ENCODE peak calls at places on chromosome 20, in seven cellular contexts. X is T-helper 17 cell, G is naive B cell, Z is KBM-7, R is pancreas, N is HCT116, B is spleen. A is an unnamed sample.

GRCh38 chr20:63366658-63367360 is 5.7 kb upstream of the CHRNA4 start:
- DNase-seq in X (no peak), G (no peak), Z (no peak), R (peak), N (no peak), B (no peak), A (no peak)

GRCh38 chr20:1881240-1881835 is 13.9 kb upstream of the SIRPA start:
- DNase-seq in X (no peak), G (no peak), Z (no peak), R (peak), N (no peak), B (peak), A (peak)

GRCh38 chr20:57174737-57175136 is 91.7 kb downstream of the BMP7 start:
- DNase-seq in X (no peak), G (no peak), Z (no peak), R (no peak), N (no peak), B (no peak), A (no peak)

GRCh38 chr20:20630551-20630950 is 81.9 kb downstream of the RALGAPA2 start:
- DNase-seq in X (no peak), G (no peak), Z (no peak), R (no peak), N (no peak), B (no peak), A (no peak)

GRCh38 chr20:18984238-18985200 is 170.9 kb downstream of the SCP2D1 start:
- DNase-seq in X (no peak), G (no peak), Z (no peak), R (no peak), N (no peak), B (no peak), A (no peak)

GRCh38 chr20:32112862-32113261 is 3.3 kb downstream of the TM9SF4 start:
- DNase-seq in X (no peak), G (no peak), Z (peak), R (no peak), N (no peak), B (peak), A (no peak)

GRCh38 chr20:1184638-1185315 is at the start of gene TMEM74B:
- DNase-seq in X (no peak), G (no peak), Z (no peak), R (peak), N (no peak), B (no peak), A (no peak)

GRCh38 chr20:53993310-53993709 is 77.1 kb downstream of the BCAS1 start:
- DNase-seq in X (no peak), G (no peak), Z (no peak), R (no peak), N (no peak), B (no peak), A (no peak)

GRCh38 chr20:23165307-23165750 is 79.2 kb upstream of the CD93 start:
- DNase-seq in X (no peak), G (no peak), Z (no peak), R (no peak), N (no peak), B (no peak), A (peak)

GRCh38 chr20:50415516-50416268 is 94.5 kb upstream of the PTPN1 start:
- DNase-seq in X (no peak), G (no peak), Z (no peak), R (peak), N (peak), B (peak), A (peak)

GRCh38 chr20:11379257-11380011 is 538.3 kb upstream of the BTBD3 start:
- DNase-seq in X (no peak), G (no peak), Z (no peak), R (peak), N (no peak), B (peak), A (no peak)

GRCh38 chr20:40638414-40638813 is 50.6 kb downstream of the MAFB start:
- DNase-seq in X (no peak), G (no peak), Z (no peak), R (no peak), N (no peak), B (no peak), A (peak)

GRCh38 chr20:53884859-53885654 is 185.3 kb downstream of the BCAS1 start:
- DNase-seq in X (no peak), G (no peak), Z (no peak), R (no peak), N (no peak), B (no peak), A (no peak)

GRCh38 chr20:61387204-61387958 is 135.3 kb downstream of the CDH4 start:
- DNase-seq in X (no peak), G (no peak), Z (no peak), R (no peak), N (no peak), B (no peak), A (no peak)

GRCh38 chr20:38139919-38140753 is 24.9 kb downstream of the TGM2 start:
- DNase-seq in X (no peak), G (no peak), Z (peak), R (no peak), N (no peak), B (peak), A (no peak)

GRCh38 chr20:8124639-8125038 is 7.4 kb upstream of the PLCB1 start:
- DNase-seq in X (no peak), G (no peak), Z (no peak), R (no peak), N (no peak), B (no peak), A (no peak)

GRCh38 chr20:51500311-51500710 is 42.2 kb downstream of the NFATC2 start:
- DNase-seq in X (no peak), G (peak), Z (peak), R (no peak), N (no peak), B (peak), A (no peak)

GRCh38 chr20:32195581-32195980 is 12.0 kb downstream of the PLAGL2 start:
- DNase-seq in X (no peak), G (no peak), Z (no peak), R (no peak), N (no peak), B (no peak), A (peak)

GRCh38 chr20:16147916-16148315 is 425.3 kb downstream of the KIF16B start:
- DNase-seq in X (no peak), G (no peak), Z (no peak), R (no peak), N (no peak), B (no peak), A (no peak)

GRCh38 chr20:19688031-19688806 is 69.8 kb upstream of the RIN2 start:
- DNase-seq in X (no peak), G (no peak), Z (no peak), R (peak), N (peak), B (no peak), A (peak)

GRCh38 chr20:45826381-45827019 is 612 bp downstream of the TNNC2 start:
- DNase-seq in X (no peak), G (no peak), Z (no peak), R (no peak), N (no peak), B (no peak), A (no peak)

GRCh38 chr20:52598306-52598705 is 373.9 kb upstream of the TSHZ2 start:
- DNase-seq in X (no peak), G (no peak), Z (no peak), R (no peak), N (no peak), B (no peak), A (no peak)

GRCh38 chr20:46870041-46870440 is 24.6 kb upstream of the EYA2 start:
- DNase-seq in X (no peak), G (no peak), Z (no peak), R (no peak), N (no peak), B (no peak), A (no peak)

GRCh38 chr20:41769650-41770049 is 151.5 kb upstream of the CHD6 start:
- DNase-seq in X (no peak), G (no peak), Z (no peak), R (no peak), N (no peak), B (no peak), A (no peak)

GRCh38 chr20:47790032-47790965 is 5.0 kb upstream of the SULF2 start:
- DNase-seq in X (no peak), G (no peak), Z (no peak), R (no peak), N (no peak), B (peak), A (no peak)

GRCh38 chr20:58580493-58580835 is 65.3 kb upstream of the APCDD1L start:
- DNase-seq in X (no peak), G (no peak), Z (no peak), R (no peak), N (no peak), B (no peak), A (no peak)

GRCh38 chr20:3768342-3769130 is 983 bp upstream of the ADISSP start:
- DNase-seq in X (peak), G (peak), Z (peak), R (peak), N (peak), B (peak), A (peak)

GRCh38 chr20:33092361-33092760 is 12.9 kb downstream of the BPIFB4 start:
- DNase-seq in X (no peak), G (no peak), Z (no peak), R (no peak), N (no peak), B (no peak), A (no peak)

GRCh38 chr20:3193806-3194616 is 10.5 kb downstream of the DDRGK1 start:
- DNase-seq in X (no peak), G (no peak), Z (no peak), R (peak), N (no peak), B (peak), A (no peak)

GRCh38 chr20:21713901-21714296 is 8.4 kb downstream of the PAX1 start:
- DNase-seq in X (no peak), G (no peak), Z (no peak), R (no peak), N (no peak), B (no peak), A (no peak)

GRCh38 chr20:63698739-63699465 is 2.5 kb downstream of the TNFRSF6B start:
- DNase-seq in X (no peak), G (no peak), Z (no peak), R (peak), N (peak), B (peak), A (no peak)

GRCh38 chr20:703010-703409 is 27.4 kb upstream of the SCRT2 start:
- DNase-seq in X (no peak), G (no peak), Z (no peak), R (no peak), N (no peak), B (no peak), A (no peak)

GRCh38 chr20:2840967-2841531 is 504 bp downstream of the VPS16 start:
- DNase-seq in X (no peak), G (no peak), Z (peak), R (peak), N (no peak), B (peak), A (peak)

GRCh38 chr20:37545516-37545915 is 17.8 kb upstream of the BLCAP start:
- DNase-seq in X (no peak), G (no peak), Z (no peak), R (no peak), N (no peak), B (no peak), A (no peak)

GRCh38 chr20:37519508-37520416 is 1.3 kb upstream of the NNAT start:
- DNase-seq in X (no peak), G (no peak), Z (no peak), R (no peak), N (no peak), B (no peak), A (no peak)

GRCh38 chr20:45254867-45255266 is 503 bp upstream of the SLPI start:
- DNase-seq in X (no peak), G (no peak), Z (no peak), R (no peak), N (no peak), B (no peak), A (no peak)

GRCh38 chr20:17617212-17617867 is 47.5 kb downstream of the DSTN start:
- DNase-seq in X (peak), G (peak), Z (peak), R (peak), N (peak), B (peak), A (peak)

GRCh38 chr20:3687655-3688054 is 5.8 kb upstream of the ADAM33 start:
- DNase-seq in X (no peak), G (no peak), Z (peak), R (no peak), N (peak), B (no peak), A (no peak)

GRCh38 chr20:43909720-43910119 is 4.9 kb upstream of the TOX2 start:
- DNase-seq in X (no peak), G (no peak), Z (peak), R (no peak), N (no peak), B (no peak), A (no peak)